ENCODE peak calls at places on chromosome 15, in six cellular contexts. M is IMR-90, U is mesendoderm, H is H9, Y is mesenchymal stem cell, G is H1. Z is an unnamed sample.

GRCh38 chr15:74482661-74483060 is 21.7 kb upstream of the UBL7 start:
- DNase-seq in G (no peak), U (peak), Y (no peak), M (no peak), H (peak), Z (no peak)

GRCh38 chr15:53378096-53378620 is 381.3 kb downstream of the WDR72 start:
- DNase-seq in M (no peak), Y (no peak), G (no peak), U (no peak), H (no peak), Z (peak)

GRCh38 chr15:25785643-25786029 is 77.5 kb downstream of the ATP10A start:
- DNase-seq in H (no peak), U (no peak), M (no peak), G (no peak), Y (no peak), Z (no peak)

GRCh38 chr15:66789029-66790025 is 87.3 kb downstream of the SMAD6 start:
- DNase-seq in M (peak), Y (peak), G (no peak), U (peak), H (peak), Z (no peak)

GRCh38 chr15:29750754-29751153 is 71.5 kb downstream of the TJP1 start:
- DNase-seq in Y (no peak), G (no peak), H (no peak), M (no peak), U (no peak), Z (no peak)

GRCh38 chr15:95325763-95326688 is 1004.5 kb upstream of the NR2F2 start:
- DNase-seq in U (peak), H (no peak), G (no peak), Y (peak), M (no peak), Z (no peak)

GRCh38 chr15:54273928-54274327 is 295.7 kb downstream of the UNC13C start:
- DNase-seq in M (no peak), G (no peak), U (peak), Y (no peak), H (no peak), Z (no peak)

GRCh38 chr15:45157056-45157455 is 27.3 kb downstream of the DUOX1 start:
- DNase-seq in U (no peak), H (no peak), Y (peak), G (no peak), M (peak), Z (no peak)

GRCh38 chr15:29821416-29822099 is 710 bp downstream of the TJP1 start:
- DNase-seq in M (peak), H (peak), Y (peak), G (peak), U (peak), Z (peak)

GRCh38 chr15:39345176-39345575 is 235.7 kb upstream of the THBS1 start:
- DNase-seq in G (no peak), Y (no peak), H (no peak), M (no peak), U (no peak), Z (peak)

GRCh38 chr15:25437751-25438600 is 848 bp downstream of the UBE3A start:
- DNase-seq in G (peak), Y (peak), U (peak), H (peak), M (peak), Z (peak)

GRCh38 chr15:58566029-58566428 is 134.2 kb downstream of the LIPC start:
- DNase-seq in U (no peak), Y (no peak), M (no peak), H (no peak), G (peak), Z (no peak)

GRCh38 chr15:41966920-41967465 is 5.4 kb downstream of the EHD4 start:
- DNase-seq in Y (no peak), M (no peak), G (no peak), H (no peak), U (no peak), Z (no peak)

GRCh38 chr15:78369161-78369560 is 29.0 kb downstream of the CRABP1 start:
- DNase-seq in M (no peak), U (no peak), G (no peak), Y (no peak), H (no peak), Z (no peak)

GRCh38 chr15:58228708-58229107 is 90.5 kb downstream of the AQP9 start:
- DNase-seq in G (no peak), Y (peak), H (no peak), U (peak), M (peak), Z (no peak)

GRCh38 chr15:69119692-69120395 is 40.6 kb upstream of the GLCE start:
- DNase-seq in G (no peak), U (no peak), Y (no peak), M (no peak), H (peak), Z (no peak)

GRCh38 chr15:22881739-22882440 is 43.4 kb downstream of the NIPA2 start:
- DNase-seq in H (no peak), M (no peak), U (no peak), Y (no peak), G (no peak), Z (no peak)

DNA sequence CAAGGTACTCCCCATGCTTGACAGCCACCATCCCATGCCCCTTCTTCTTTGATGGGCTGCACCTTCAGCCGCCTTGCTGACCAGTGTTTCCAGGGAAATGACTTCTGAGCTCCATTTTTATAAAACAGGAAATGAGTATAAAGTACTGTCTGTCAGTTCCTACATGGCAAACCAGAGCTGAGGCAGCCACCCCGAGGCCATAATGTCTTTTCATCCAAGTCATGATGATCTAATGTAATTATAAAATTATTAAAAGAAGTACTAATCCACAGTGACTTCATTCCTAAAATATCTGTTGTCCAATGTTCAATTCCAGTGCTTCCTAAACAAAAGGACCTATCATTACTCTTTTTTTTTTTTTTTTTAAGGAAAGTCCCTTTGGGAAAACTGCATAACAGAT is 75.2 kb upstream of the HERC1 start:
- DNase-seq in G (no peak), H (no peak), Y (no peak), M (peak), U (no peak), Z (no peak)
- H2AK5ac ChIP-seq in G (no peak), H (no peak), Y (peak), M (peak), U (no peak), Z (no peak)

GRCh38 chr15:47477253-47477652 is 240.1 kb upstream of the SEMA6D start:
- DNase-seq in G (no peak), H (no peak), M (no peak), Y (no peak), U (no peak), Z (no peak)
- H3K18ac ChIP-seq in G (no peak), H (no peak), M (no peak), Y (no peak), U (no peak), Z (no peak)

GRCh38 chr15:40357246-40357645 is 773 bp upstream of the DISP2 start:
- DNase-seq in H (no peak), M (no peak), G (no peak), U (no peak), Y (no peak), Z (no peak)
- H3K4me2 ChIP-seq in H (peak), M (no peak), G (peak), U (no peak), Y (peak), Z (peak)

GRCh38 chr15:34984884-34985630 is 3.0 kb downstream of the ZNF770 start:
- DNase-seq in Y (peak), U (no peak), G (no peak), H (no peak), M (peak), Z (no peak)

GRCh38 chr15:34987623-34987981 is 485 bp downstream of the ZNF770 start:
- DNase-seq in Y (no peak), H (no peak), M (no peak), U (no peak), G (no peak), Z (no peak)

GRCh38 chr15:34986326-34987181 is 1.5 kb downstream of the ZNF770 start:
- DNase-seq in G (no peak), U (no peak), M (no peak), Y (peak), H (no peak), Z (no peak)

GRCh38 chr15:34987182-34987488 is 952 bp downstream of the ZNF770 start:
- DNase-seq in Y (peak), G (no peak), U (peak), M (no peak), H (no peak), Z (no peak)

GRCh38 chr15:34987982-34988873 is at the start of gene ZNF770:
- DNase-seq in Y (peak), M (peak), U (peak), G (peak), H (peak), Z (peak)
- H2AK5ac ChIP-seq in Y (peak), M (peak), U (no peak), G (no peak), H (no peak), Z (no peak)

GRCh38 chr15:80404057-80404718 is at the start of gene ARNT2:
- DNase-seq in G (peak), U (peak), M (peak), H (peak), Y (no peak), Z (peak)
- H3K18ac ChIP-seq in G (peak), U (peak), M (no peak), H (peak), Y (no peak), Z (peak)

DNA sequence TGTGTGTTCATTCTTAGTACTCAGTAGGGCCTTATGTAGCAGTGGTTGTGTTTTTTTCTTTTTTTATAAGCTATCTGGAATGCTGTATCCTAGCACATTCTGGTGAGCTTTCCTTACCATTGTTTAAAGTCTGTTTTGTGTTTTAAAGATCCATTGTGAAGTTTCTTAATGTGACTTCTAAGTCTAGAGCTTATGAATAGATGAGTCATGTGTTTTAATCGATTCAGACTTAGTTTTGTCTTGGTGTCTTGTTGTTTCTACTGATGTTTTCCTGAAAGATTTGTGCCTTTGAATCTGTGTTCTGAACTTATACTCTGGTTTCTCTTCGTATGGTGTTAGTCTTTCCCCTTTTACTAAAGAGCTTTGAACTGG is 24.5 kb downstream of the AKAP13 start:
- DNase-seq in Y (peak), H (no peak), G (no peak), U (no peak), M (peak), Z (peak)
- H3K4me2 ChIP-seq in Y (no peak), H (no peak), G (no peak), U (no peak), M (peak), Z (no peak)

DNA sequence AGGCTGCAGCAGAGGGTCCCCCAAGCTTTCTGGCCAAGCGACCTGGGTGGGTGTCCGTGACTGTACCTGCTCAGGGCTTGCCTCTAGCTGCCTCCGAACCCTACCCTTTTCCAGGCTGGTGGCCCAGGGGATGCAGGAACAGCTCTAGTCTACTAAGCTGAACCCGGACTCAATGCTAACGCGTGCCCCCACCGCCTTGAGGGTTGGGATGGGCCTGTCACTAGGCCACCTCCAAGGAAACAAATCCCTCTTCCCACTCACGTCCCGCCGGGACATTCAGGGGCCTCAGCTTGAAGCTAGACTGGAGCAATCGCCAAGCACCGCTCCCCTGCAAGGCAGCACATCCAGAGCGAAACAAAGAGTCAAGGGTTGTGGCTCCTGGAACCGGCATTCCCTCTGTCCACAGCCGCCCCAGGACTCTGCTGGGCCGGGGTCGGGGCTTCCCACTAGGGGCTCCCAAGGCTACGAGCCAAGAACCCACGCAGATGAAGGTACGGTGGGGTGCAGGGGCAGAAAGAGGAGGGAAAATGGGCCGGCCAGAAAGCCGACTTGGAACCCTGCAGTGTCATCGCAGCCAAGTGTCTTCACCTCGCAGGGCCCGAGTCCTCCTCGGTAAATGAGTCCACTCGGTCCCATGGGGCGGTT is 2.9 kb downstream of the FBXL22 start:
- DNase-seq in U (peak), Y (no peak), G (peak), M (no peak), H (peak), Z (peak)
- H2AK5ac ChIP-seq in U (no peak), Y (no peak), G (no peak), M (peak), H (no peak), Z (peak)

GRCh38 chr15:65368300-65368617 is 9.5 kb downstream of the IGDCC3 start:
- DNase-seq in Y (no peak), G (peak), M (no peak), U (peak), H (peak), Z (peak)

GRCh38 chr15:65369651-65370050 is 8.2 kb downstream of the IGDCC3 start:
- DNase-seq in H (peak), M (no peak), G (no peak), Y (no peak), U (no peak), Z (no peak)

GRCh38 chr15:65368646-65369045 is 9.2 kb downstream of the IGDCC3 start:
- DNase-seq in M (no peak), H (peak), G (no peak), Y (no peak), U (peak), Z (no peak)

GRCh38 chr15:65370885-65371284 is 6.9 kb downstream of the IGDCC3 start:
- DNase-seq in Y (no peak), M (no peak), G (no peak), U (no peak), H (no peak), Z (no peak)

DNA sequence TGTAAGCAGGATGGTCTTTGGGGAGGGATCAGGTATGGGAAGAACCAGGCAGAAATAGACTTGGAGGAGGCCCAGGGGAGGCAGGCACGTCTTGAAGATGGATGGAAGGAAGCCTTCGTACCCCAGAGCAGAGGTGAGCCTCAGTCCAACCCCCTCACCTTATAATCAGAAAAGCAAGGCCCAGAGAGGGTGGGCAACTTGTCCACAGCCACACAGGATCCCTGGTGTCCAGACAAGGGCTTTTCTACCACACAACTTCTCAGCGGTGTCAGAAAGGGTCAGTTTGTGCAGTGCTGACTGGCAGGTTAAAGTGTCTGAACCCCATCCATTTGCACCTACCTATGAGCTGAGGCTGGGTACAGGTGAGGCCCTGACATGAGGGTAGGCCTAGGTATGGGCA is 8.7 kb downstream of the IGDCC3 start:
- DNase-seq in Y (no peak), H (no peak), G (no peak), M (no peak), U (no peak), Z (no peak)
- H3K18ac ChIP-seq in Y (peak), H (no peak), G (peak), M (no peak), U (peak), Z (peak)

Z was measured in neuronal stem cell.